ENCODE peak calls at places on chromosomes 2 and 18, in four cellular contexts. L is HCT116, K is HepG2, U is K562. P is an unnamed sample.

GRCh38 chr2:12759248-12759647 is 42.5 kb downstream of the TRIB2 start:
- DNase-seq in L (no peak), U (no peak), K (no peak), P (no peak)

GRCh38 chr2:217746741-217747287 is 256.0 kb downstream of the TNS1 start:
- DNase-seq in L (no peak), U (no peak), K (no peak), P (no peak)

GRCh38 chr2:20595439-20596192 is 55.3 kb downstream of the HS1BP3 start:
- DNase-seq in U (peak; percentile 59), K (peak; percentile 66), L (no peak), P (no peak)

GRCh38 chr2:241833938-241834852 is 24.5 kb downstream of the PDCD1 start:
- DNase-seq in L (no peak), K (no peak), U (no peak), P (no peak)

GRCh38 chr18:2961828-2962227 is 51.1 kb downstream of the LPIN2 start:
- DNase-seq in L (no peak), U (no peak), K (no peak), P (no peak)

GRCh38 chr2:105294844-105295481 is 34.6 kb downstream of the TGFBRAP1 start:
- DNase-seq in U (peak; percentile 64), K (peak; percentile 59), L (peak; percentile 43), P (peak; percentile 15)

GRCh38 chr2:65351234-65351947 is 81.0 kb downstream of the SPRED2 start:
- DNase-seq in U (peak; percentile 46), L (no peak), K (no peak), P (no peak)

GRCh38 chr2:217988014-217988839 is 14.6 kb downstream of the TNS1 start:
- DNase-seq in U (peak; percentile 68), K (peak; percentile 58), L (peak; percentile 78), P (no peak)

GRCh38 chr2:19864369-19864768 is 37.4 kb downstream of the TTC32 start:
- DNase-seq in K (no peak), U (no peak), L (no peak), P (no peak)

GRCh38 chr18:36693931-36694661 is 134.7 kb downstream of the TPGS2 start:
- DNase-seq in K (peak; percentile 38), U (no peak), L (no peak), P (no peak)

GRCh38 chr18:51134721-51135120 is 62.8 kb downstream of the MEX3C start:
- DNase-seq in K (no peak), U (no peak), L (no peak), P (no peak)

GRCh38 chr18:26863122-26863879 is 2.2 kb downstream of the AQP4 start:
- DNase-seq in K (no peak), L (no peak), U (no peak), P (no peak)

GRCh38 chr2:46002507-46002883 is 294.7 kb upstream of the EPAS1 start:
- DNase-seq in U (no peak), K (peak; percentile 88), L (no peak), P (no peak)

GRCh38 chr2:97210336-97210735 is 97.4 kb downstream of the ANKRD36 start:
- DNase-seq in L (no peak), K (no peak), U (no peak), P (no peak)

GRCh38 chr2:191218292-191218898 is 26.8 kb upstream of the MYO1B start:
- DNase-seq in L (peak; percentile 67), K (peak; percentile 80), U (peak; percentile 13), P (peak; percentile 88)

GRCh38 chr2:2743164-2743571 is 412.1 kb upstream of the MYT1L start:
- DNase-seq in U (no peak), L (no peak), K (no peak), P (no peak)

GRCh38 chr2:150296795-150297546 is 190.5 kb downstream of the RND3 start:
- DNase-seq in U (no peak), L (no peak), K (no peak), P (no peak)

GRCh38 chr18:25278415-25278814 is 73.6 kb downstream of the ZNF521 start:
- DNase-seq in U (no peak), K (no peak), L (no peak), P (no peak)

GRCh38 chr2:201880620-201881381 is 74.5 kb downstream of the CDK15 start:
- DNase-seq in K (no peak), L (no peak), U (peak; percentile 26), P (no peak)

DNA sequence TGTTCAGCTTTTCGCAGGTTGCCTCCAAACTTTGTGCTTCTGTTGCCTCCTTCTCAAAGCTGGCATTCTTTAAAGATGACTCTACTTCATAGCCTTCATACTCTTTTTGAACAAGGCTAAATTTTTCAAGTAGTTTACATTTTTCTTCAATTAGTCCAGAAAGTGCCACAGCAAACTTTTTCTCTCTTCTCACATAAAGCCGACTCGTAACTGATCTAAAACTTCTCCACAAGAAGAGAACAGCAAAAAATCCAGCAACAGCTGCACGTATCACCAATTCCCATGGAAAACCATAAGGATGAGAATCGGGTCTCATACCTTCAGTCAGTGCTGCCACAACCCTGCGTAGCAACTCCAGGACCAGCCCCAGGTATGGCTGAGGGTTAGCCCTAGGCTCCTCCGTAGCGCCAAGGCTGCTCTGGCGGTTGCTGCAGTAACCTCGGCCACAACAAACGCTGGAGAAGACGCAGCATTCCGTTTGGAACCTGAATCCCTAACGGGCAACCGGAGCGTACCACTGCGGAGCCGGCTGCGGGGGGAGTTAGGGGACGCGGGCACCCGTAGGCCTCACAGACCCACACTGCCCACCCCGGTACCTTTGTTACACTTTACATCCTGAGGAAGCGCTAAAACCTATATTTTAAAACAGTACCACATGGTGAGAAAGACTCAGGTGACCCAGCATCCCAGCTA is at the start of gene CTAGE1:
- DNase-seq in U (no peak), K (no peak), L (no peak), P (no peak)
- TF ChIP-seq TCF7L2 in U (no peak), K (no peak), L (no peak), P (no peak)

GRCh38 chr2:231699006-231699405 is 9.3 kb upstream of the PTMA start:
- DNase-seq in K (no peak), U (no peak), L (no peak), P (no peak)
- TF ChIP-seq POLR2AphosphoS5 in K (no peak), U (no peak), L (no peak), P (no peak)

GRCh38 chr2:178204987-178205386 is 10.7 kb downstream of the OSBPL6 start:
- DNase-seq in U (no peak), L (no peak), K (no peak), P (no peak)
- TF ChIP-seq TCF7L2 in U (no peak), L (no peak), K (no peak), P (no peak)

DNA sequence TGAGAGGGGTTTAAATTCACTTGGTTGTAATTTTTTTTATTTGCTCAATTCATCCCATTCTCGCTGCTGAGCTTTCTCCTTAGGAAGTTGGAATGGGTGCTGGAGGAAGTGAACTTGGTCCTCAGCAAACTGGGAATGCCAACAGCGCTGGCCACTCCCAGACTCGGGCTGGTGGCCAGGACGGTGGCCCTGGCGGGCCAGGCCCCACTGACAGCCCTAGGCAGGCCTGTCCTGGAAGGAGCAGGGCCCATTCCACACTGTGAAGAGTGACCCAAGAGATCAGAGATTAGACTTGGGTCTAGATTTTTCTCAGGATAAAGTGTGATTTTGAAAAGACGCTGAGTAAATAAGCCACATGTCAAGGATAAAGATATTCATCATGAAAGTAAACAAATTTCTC is 132.7 kb downstream of the HDAC4 start:
- DNase-seq in K (no peak), L (no peak), U (no peak), P (no peak)
- TF ChIP-seq POLR2AphosphoS5 in K (no peak), L (peak; percentile 38), U (no peak), P (no peak)

GRCh38 chr2:220394433-220394832 is 767.0 kb downstream of the SLC4A3 start:
- DNase-seq in L (no peak), K (no peak), U (no peak), P (no peak)

GRCh38 chr2:220393717-220394116 is 766.3 kb downstream of the SLC4A3 start:
- DNase-seq in K (no peak), U (no peak), L (no peak), P (no peak)

GRCh38 chr2:220396287-220396686 is 768.9 kb downstream of the SLC4A3 start:
- DNase-seq in K (no peak), U (no peak), L (no peak), P (no peak)
- TF ChIP-seq TCF7L2 in K (no peak), U (no peak), L (no peak), P (no peak)

GRCh38 chr18:9914584-9915290 is 921 bp downstream of the VAPA start:
- DNase-seq in U (peak; percentile 61), L (peak; percentile 49), K (peak; percentile 51), P (no peak)
- TF ChIP-seq POLR2AphosphoS5 in U (peak; percentile 75), L (peak; percentile 55), K (no peak), P (no peak)

DNA sequence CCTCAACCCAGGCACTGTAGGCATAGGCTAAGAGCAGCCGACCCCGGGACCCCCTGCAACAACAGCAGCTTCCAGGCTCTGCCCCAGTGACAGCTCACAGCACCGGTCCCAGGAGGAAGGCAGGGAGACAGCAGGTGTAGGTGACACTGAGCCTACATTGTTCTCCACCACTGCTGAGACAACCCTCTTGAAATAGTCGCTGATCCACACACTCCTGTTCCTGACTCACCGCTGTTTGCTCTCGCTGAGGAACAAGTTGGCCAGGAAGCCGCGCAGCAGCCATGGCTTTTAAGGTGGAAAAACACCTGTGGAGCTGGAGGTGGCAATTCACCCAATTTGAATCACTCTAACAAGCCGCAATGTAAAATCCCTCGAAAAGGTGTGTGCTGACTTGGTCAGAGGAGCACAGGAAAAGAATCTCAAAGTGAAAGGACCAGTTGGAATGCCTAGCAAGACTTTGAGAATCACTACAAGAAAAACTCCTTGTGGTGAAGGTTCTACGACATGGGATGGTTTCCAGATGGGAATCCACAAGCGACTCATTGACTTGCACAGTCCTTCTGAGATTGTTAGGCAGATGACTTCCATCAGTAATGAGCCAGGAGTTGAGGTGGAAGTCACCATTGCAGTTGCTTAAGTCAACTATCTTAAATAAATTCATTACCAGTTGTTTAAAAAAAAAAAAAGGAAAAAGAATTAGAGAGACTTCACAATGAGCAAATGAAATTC is 167.5 kb downstream of the ARL4C start:
- DNase-seq in U (no peak), K (no peak), L (no peak), P (no peak)
- TF ChIP-seq TCF7L2 in U (no peak), K (no peak), L (no peak), P (no peak)

GRCh38 chr2:136118819-136119716 is 1.1 kb upstream of the CXCR4 start:
- DNase-seq in K (no peak), L (no peak), U (peak; percentile 37), P (no peak)
- TF ChIP-seq POLR2AphosphoS5 in K (no peak), L (no peak), U (no peak), P (no peak)